ENCODE peak calls at places on chromosome 2, in six cellular contexts. X is adrenal gland, I is HCT116, U is A549, B is neural progenitor cell, G is H9. P is an unnamed sample.

GRCh38 chr2:88199912-88200682 is 30.0 kb downstream of the THNSL2 start:
- DNase-seq in X (peak; percentile 40), I (no peak), U (no peak), B (peak; percentile 74), G (peak; percentile 67), P (no peak)

GRCh38 chr2:173184031-173185004 is 108.7 kb downstream of the MAP3K20 start:
- DNase-seq in X (peak; percentile 68), I (peak; percentile 75), U (peak; percentile 75), B (peak; percentile 62), G (peak; percentile 59), P (peak; percentile 70)

GRCh38 chr2:164044637-164045036 is 308.8 kb upstream of the FIGN start:
- DNase-seq in X (no peak), I (no peak), U (no peak), B (no peak), G (no peak), P (no peak)

GRCh38 chr2:241898681-241899270 is 29.2 kb downstream of the RTP5 start:
- DNase-seq in X (no peak), I (no peak), U (no peak), B (no peak), G (peak; percentile 28), P (peak; percentile 40)

GRCh38 chr2:96325884-96326255 is 753 bp downstream of the ITPRIPL1 start:
- DNase-seq in X (no peak), I (no peak), U (no peak), B (no peak), G (no peak), P (no peak)

GRCh38 chr2:44950646-44951045 is 9.1 kb downstream of the SIX3 start:
- DNase-seq in X (no peak), I (no peak), U (no peak), B (no peak), G (no peak), P (no peak)

GRCh38 chr2:44939074-44940052 is 2.1 kb upstream of the SIX3 start:
- DNase-seq in X (no peak), I (no peak), U (no peak), B (peak; percentile 78), G (peak; percentile 55), P (peak; percentile 50)

GRCh38 chr2:121442889-121443288 is 87.8 kb upstream of the RNU4ATAC start:
- DNase-seq in X (no peak), I (no peak), U (no peak), B (no peak), G (no peak), P (no peak)

GRCh38 chr2:50143822-50144575 is 887.9 kb downstream of the NRXN1 start:
- DNase-seq in X (peak; percentile 14), I (no peak), U (peak; percentile 15), B (peak; percentile 52), G (no peak), P (peak; percentile 73)

GRCh38 chr2:39608690-39609457 is 56.8 kb upstream of the TMEM178A start:
- DNase-seq in X (no peak), I (no peak), U (no peak), B (peak; percentile 3), G (no peak), P (no peak)

GRCh38 chr2:31071741-31072140 is 66.5 kb downstream of the GALNT14 start:
- DNase-seq in X (no peak), I (no peak), U (no peak), B (no peak), G (no peak), P (no peak)

GRCh38 chr2:187581125-187581896 is 27.1 kb upstream of the TFPI start:
- DNase-seq in X (no peak), I (peak; percentile 76), U (peak; percentile 4), B (peak; percentile 71), G (no peak), P (peak; percentile 64)

GRCh38 chr2:156589381-156590079 is 153.4 kb downstream of the GPD2 start:
- DNase-seq in X (peak; percentile 21), I (peak; percentile 27), U (peak; percentile 15), B (peak; percentile 57), G (no peak), P (no peak)

GRCh38 chr2:85913854-85914524 is 25.2 kb upstream of the ST3GAL5 start:
- DNase-seq in X (no peak), I (no peak), U (no peak), B (no peak), G (no peak), P (no peak)

GRCh38 chr2:8023241-8023640 is 658.6 kb upstream of the ID2 start:
- DNase-seq in X (no peak), I (no peak), U (no peak), B (no peak), G (no peak), P (no peak)

GRCh38 chr2:9201185-9201891 is 5.3 kb upstream of the ASAP2 start:
- DNase-seq in X (no peak), I (no peak), U (no peak), B (no peak), G (no peak), P (no peak)

GRCh38 chr2:239465017-239466001 is 64.5 kb upstream of the HDAC4 start:
- DNase-seq in X (peak; percentile 94), I (no peak), U (peak; percentile 71), B (no peak), G (peak; percentile 23), P (no peak)

GRCh38 chr2:2843969-2844548 is 513.0 kb upstream of the MYT1L start:
- DNase-seq in X (no peak), I (peak; percentile 7), U (no peak), B (no peak), G (no peak), P (no peak)

GRCh38 chr2:24245986-24246779 is 71.3 kb downstream of the FAM228A start:
- DNase-seq in X (no peak), I (no peak), U (no peak), B (no peak), G (no peak), P (no peak)

GRCh38 chr2:200023570-200023969 is 68.2 kb downstream of the MAIP1 start:
- DNase-seq in X (no peak), I (no peak), U (no peak), B (no peak), G (no peak), P (no peak)

GRCh38 chr2:218344090-218344754 is 12.4 kb upstream of the CATIP start:
- DNase-seq in X (no peak), I (no peak), U (no peak), B (no peak), G (no peak), P (no peak)

GRCh38 chr2:64609229-64609994 is 44.3 kb downstream of the SERTAD2 start:
- DNase-seq in X (peak; percentile 62), I (no peak), U (peak; percentile 88), B (peak; percentile 82), G (peak; percentile 63), P (no peak)

GRCh38 chr2:160214461-160215055 is 14.5 kb upstream of the ITGB6 start:
- DNase-seq in X (peak; percentile 28), I (no peak), U (peak; percentile 69), B (no peak), G (no peak), P (peak; percentile 99)

GRCh38 chr2:38722271-38723115 is 28.7 kb downstream of the SRSF7 start:
- DNase-seq in X (no peak), I (no peak), U (no peak), B (no peak), G (no peak), P (peak; percentile 31)

GRCh38 chr2:102436284-102436683 is 13.3 kb downstream of the IL18RAP start:
- DNase-seq in X (no peak), I (no peak), U (no peak), B (no peak), G (no peak), P (no peak)

DNA sequence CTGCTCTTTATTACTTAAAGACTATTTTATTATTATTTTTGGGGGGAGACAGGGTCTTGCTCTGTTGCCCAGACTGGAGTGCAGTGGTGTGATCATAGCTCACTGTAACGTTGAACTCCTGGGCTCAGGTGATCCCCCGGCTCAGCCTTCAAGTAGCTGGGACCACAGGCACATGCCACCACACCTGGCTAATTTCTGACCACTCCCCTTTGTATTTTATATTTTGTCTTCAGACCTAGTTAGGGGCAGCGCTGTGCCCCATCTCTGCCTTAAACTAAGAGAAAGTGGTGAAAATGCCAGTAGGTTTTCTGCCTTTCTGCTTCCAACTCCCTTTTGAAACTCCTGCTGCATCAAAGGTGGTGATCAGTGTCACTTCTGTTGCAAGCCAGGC is 82.5 kb downstream of the LPIN1 start:
- DNase-seq in X (no peak), I (no peak), U (no peak), B (no peak), G (no peak), P (no peak)
- H3K27ac ChIP-seq in X (peak overlapping the region; percentile 67), I (peak overlapping the region; percentile 96), U (peak overlapping the region; percentile 77), B (no peak overlapping the region), G (peak overlapping the region; percentile 14), P (no peak overlapping the region)

DNA sequence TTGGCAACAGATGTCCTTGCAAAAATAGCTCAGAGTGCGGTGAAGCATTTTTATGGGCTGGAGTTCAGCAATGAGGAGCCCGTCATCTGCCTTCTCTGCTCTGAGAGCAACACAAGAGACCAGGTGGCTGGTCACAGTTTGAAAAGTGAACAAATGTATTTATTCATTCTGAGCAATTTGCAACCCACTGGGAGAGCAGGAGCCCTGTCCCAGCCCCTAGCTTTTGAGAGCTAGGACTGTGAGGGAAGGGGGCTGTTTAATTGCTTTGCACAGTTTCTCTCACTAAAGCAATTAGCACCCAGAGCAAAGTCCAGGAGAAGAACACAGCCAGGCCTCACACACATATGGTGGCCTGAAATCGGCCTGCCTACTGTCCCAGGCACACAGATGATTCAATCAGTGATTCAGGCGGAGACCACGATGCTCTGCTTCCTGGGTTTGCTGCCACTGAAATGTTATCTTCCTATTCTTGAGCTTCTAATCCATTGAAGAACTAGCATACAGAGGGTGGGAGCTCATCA is 646.1 kb upstream of the ACVR2A start:
- DNase-seq in X (no peak), I (no peak), U (no peak), B (peak; percentile 47), G (no peak), P (peak; percentile 79)
- H3K9me3 ChIP-seq in X (no peaks in the 10 kb centered on the region), I (no peaks in the 10 kb centered on the region), U (no peaks in the 10 kb centered on the region), B (no peaks in the 10 kb centered on the region), G (no peaks in the 10 kb centered on the region), P (no peaks in the 10 kb centered on the region)

DNA sequence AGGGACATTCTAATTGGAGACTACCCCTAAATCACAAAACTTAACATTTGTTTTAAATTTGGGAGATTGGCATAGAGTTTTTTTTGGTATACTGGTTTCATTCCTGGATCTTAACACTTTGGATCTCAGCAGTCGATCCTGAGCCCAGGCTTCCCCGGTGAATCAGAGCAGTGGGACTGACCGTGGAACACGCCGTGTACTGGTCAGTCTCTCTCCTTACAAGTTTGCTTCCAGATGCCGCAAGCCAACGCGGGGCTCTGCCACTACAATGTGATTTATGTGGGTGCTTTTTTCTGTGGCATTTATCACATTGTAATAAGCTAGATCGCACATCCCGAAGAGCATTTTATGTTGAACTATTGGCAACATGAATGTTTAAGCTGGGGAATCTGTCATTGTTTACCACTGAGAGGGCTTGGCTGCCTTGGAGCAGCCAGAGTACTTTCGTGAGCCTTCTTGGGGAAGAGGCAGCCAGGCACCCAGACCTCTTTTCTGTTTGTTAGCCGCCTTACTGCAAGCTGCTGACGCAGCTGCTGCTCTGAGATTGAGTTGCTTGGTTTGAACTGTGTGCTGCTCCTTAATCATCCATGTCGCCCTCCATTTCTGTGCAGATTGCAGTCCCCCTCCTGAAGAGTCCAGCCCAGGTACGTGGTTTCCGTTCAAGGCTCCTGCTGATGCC is 49.3 kb downstream of the COA5 start:
- DNase-seq in X (no peak), I (no peak), U (no peak), B (no peak), G (no peak), P (no peak)
- H3K27ac ChIP-seq in X (no peak overlapping the region), I (no peak overlapping the region), U (no peak overlapping the region), B (no peak overlapping the region), G (no peak overlapping the region), P (no peak overlapping the region)

GRCh38 chr2:14270036-14270582 is 362.4 kb upstream of the LRATD1 start:
- DNase-seq in X (no peak), I (no peak), U (no peak), B (no peak), G (no peak), P (no peak)

GRCh38 chr2:14273650-14274049 is 358.9 kb upstream of the LRATD1 start:
- DNase-seq in X (no peak), I (no peak), U (no peak), B (no peak), G (no peak), P (no peak)

GRCh38 chr2:14272396-14273077 is 360.0 kb upstream of the LRATD1 start:
- DNase-seq in X (no peak), I (no peak), U (no peak), B (no peak), G (no peak), P (no peak)
- H3K9me3 ChIP-seq in X (peaks cover 2% of the 10 kb centered on the region), I (peaks cover 4% of the 10 kb centered on the region), U (peaks cover 17% of the 10 kb centered on the region), B (no peaks in the 10 kb centered on the region), G (no peaks in the 10 kb centered on the region), P (no peaks in the 10 kb centered on the region)